ENCODE peak calls at places on chromosomes 4 and X, in five cellular contexts. R is AG04450; K is heart left ventricle; N is right lobe of liver; E is CD4-positive, CD25-positive, alpha-beta regulatory T cell. X is an unnamed sample.
A peak's percentile ranks its signal among the peaks of the same experiment; 100 is the strongest.

GRCh38 chrX:55342533-55343501 is 78.1 kb upstream of the PAGE3 start:
- DNase-seq in R (no peak), K (no peak), N (no peak), E (peak; percentile 30), X (no peak)

GRCh38 chr4:101157415-101158135 is 189.8 kb downstream of the PPP3CA start:
- DNase-seq in R (no peak), K (no peak), N (no peak), E (no peak), X (no peak)

GRCh38 chr4:128623508-128624215 is 185.8 kb upstream of the JADE1 start:
- DNase-seq in R (no peak), K (no peak), N (no peak), E (no peak), X (no peak)

GRCh38 chr4:48570646-48571220 is 80.7 kb downstream of the ZAR1 start:
- DNase-seq in R (peak; percentile 7), K (no peak), N (no peak), E (no peak), X (no peak)

GRCh38 chrX:40176256-40176978 is 78.7 kb upstream of the BCOR start:
- DNase-seq in R (no peak), K (peak; percentile 81), N (peak; percentile 82), E (peak; percentile 82), X (peak; percentile 68)

GRCh38 chr4:87058272-87059073 is 123.7 kb downstream of the AFF1 start:
- DNase-seq in R (no peak), K (no peak), N (no peak), E (no peak), X (no peak)

GRCh38 chr4:77240469-77241066 is 83.6 kb downstream of the CCNG2 start:
- DNase-seq in R (no peak), K (peak; percentile 44), N (peak; percentile 64), E (peak; percentile 25), X (peak; percentile 26)

GRCh38 chr4:148261861-148262260 is 180.4 kb downstream of the NR3C2 start:
- DNase-seq in R (no peak), K (no peak), N (no peak), E (no peak), X (no peak)

GRCh38 chr4:76199664-76200211 is 13.9 kb downstream of the SCARB2 start:
- DNase-seq in R (no peak), K (no peak), N (no peak), E (no peak), X (peak; percentile 15)

GRCh38 chr4:182246401-182247205 is 3.4 kb downstream of the TENM3 start:
- DNase-seq in R (no peak), K (no peak), N (no peak), E (no peak), X (no peak)

GRCh38 chr4:113809313-113809712 is 47.8 kb upstream of the CAMK2D start:
- DNase-seq in R (no peak), K (peak; percentile 15), N (no peak), E (no peak), X (no peak)

GRCh38 chrX:148049441-148049840 is 68.3 kb downstream of the FMR1NB start:
- DNase-seq in R (no peak), K (no peak), N (no peak), E (peak; percentile 35), X (no peak)

GRCh38 chrX:276588-277171 is 4.5 kb upstream of the PLCXD1 start:
- DNase-seq in R (no peak), K (peak; percentile 12), N (peak; percentile 63), E (no peak), X (no peak)

GRCh38 chr4:1500231-1500965 is 94.2 kb upstream of the NKX1-1 start:
- DNase-seq in R (no peak), K (no peak), N (peak; percentile 30), E (no peak), X (no peak)

GRCh38 chr4:147332101-147332500 is 148.8 kb upstream of the EDNRA start:
- DNase-seq in R (no peak), K (peak; percentile 12), N (no peak), E (no peak), X (no peak)

GRCh38 chrX:49273181-49273727 is 3.7 kb downstream of the PPP1R3F start:
- DNase-seq in R (no peak), K (no peak), N (no peak), E (peak; percentile 80), X (no peak)

GRCh38 chrX:123202523-123202922 is 18.4 kb downstream of the GRIA3 start:
- DNase-seq in R (no peak), K (no peak), N (no peak), E (no peak), X (no peak)

GRCh38 chr4:111641813-111642579 is 503.3 kb upstream of the FAM241A start:
- DNase-seq in R (peak; percentile 64), K (peak; percentile 14), N (peak; percentile 67), E (no peak), X (no peak)

GRCh38 chr4:126192506-126192905 is 877.8 kb downstream of the FAT4 start:
- DNase-seq in R (no peak), K (no peak), N (no peak), E (no peak), X (no peak)

GRCh38 chr4:49032440-49033161 is 46.5 kb downstream of the CWH43 start:
- DNase-seq in R (no peak), K (no peak), N (no peak), E (no peak), X (no peak)

DNA sequence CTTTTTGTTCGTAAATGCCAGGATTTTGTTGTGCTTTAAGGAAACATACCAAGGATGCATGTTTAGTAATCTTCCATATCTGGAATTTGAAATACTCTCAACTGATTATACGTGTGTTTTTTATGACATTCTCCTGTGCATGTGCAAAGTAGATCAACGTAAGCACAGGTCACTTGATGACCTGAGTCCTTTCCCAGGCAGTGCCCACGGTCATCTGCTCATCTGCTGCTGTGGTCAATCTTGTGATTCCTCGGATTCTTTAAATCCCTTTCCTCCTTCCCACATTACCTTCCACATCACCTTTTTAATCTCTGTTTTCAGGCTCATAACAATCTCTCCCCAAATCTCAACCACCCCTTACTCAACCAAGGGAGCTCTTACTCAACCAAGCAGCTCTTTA is 104.1 kb downstream of the RASL11B start:
- DNase-seq in R (no peak), K (no peak), N (no peak), E (no peak), X (no peak)
- H3K27ac ChIP-seq in R (no peak overlapping the region), K (no peak overlapping the region), N (no peak overlapping the region), E (no peak overlapping the region), X (no peak overlapping the region)

DNA sequence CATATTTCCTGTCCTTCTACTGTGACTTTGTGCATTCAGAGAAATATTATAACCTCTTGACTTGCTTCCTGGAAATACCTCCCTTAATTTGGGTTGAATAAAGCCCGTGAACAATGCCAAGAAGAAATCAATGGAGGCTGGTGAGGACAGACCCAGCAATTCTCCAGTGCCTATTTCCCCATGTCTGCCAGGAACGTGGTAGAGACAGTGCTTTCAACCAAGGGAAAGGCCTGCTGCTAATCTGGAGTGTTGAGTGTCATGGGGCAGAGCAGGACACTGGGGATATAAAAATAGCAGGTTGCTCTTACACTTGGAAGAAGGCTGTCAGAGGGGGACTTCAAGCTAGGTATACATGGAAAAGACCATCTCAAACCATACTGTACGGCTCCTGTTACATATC is 19.9 kb downstream of the TSC22D3 start:
- DNase-seq in R (no peak), K (no peak), N (no peak), E (no peak), X (no peak)
- H3K27ac ChIP-seq in R (no peak overlapping the region), K (peak overlapping the region; percentile 81), N (no peak overlapping the region), E (no peak overlapping the region), X (no peak overlapping the region)

GRCh38 chr4:88822034-88822433 is 124.4 kb upstream of the NAP1L5 start:
- DNase-seq in R (no peak), K (no peak), N (no peak), E (no peak), X (no peak)

GRCh38 chr4:88817740-88818139 is 120.1 kb upstream of the NAP1L5 start:
- DNase-seq in R (no peak), K (no peak), N (no peak), E (no peak), X (no peak)

GRCh38 chr4:88820723-88821368 is 123.2 kb upstream of the NAP1L5 start:
- DNase-seq in R (no peak), K (no peak), N (no peak), E (no peak), X (no peak)

GRCh38 chr4:88823058-88823919 is 125.7 kb upstream of the NAP1L5 start:
- DNase-seq in R (peak; percentile 90), K (peak; percentile 92), N (peak; percentile 91), E (peak; percentile 83), X (peak; percentile 61)

DNA sequence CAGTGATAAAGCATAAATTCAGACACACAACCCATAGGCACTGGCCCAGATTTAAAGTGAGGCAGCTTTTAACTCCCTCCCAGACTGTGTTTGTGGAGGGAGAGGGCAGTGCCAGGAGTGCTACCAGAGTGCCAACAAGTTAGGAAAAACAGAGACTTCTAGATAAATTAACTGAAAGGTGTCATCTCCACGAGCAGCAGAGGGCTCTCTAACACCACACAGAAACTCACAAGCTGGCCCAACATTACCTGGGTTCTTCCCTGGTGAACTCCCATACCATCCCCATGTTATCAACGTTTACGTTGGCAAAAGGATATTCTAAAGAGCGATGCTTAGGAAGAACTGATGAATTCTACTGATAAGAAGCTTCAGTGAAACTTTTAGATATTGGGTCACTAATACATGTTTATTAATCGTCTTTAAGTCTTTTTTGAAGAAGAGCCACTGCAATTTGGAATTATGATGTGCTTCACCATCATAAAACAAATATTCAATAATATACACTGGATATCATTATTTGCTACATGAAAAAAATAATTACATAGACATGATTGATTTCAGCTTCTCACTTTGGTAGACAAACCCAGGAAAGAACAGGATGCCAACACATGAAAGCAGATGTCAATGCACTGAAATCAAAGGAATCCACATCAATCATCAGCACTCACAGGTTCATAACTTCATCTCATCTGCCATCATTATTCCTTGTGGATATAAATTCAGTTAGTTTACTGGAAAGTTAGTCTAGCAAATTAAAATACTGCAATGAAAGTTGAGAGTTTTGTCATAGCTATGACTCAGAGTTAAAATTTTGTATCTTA is 121.2 kb upstream of the NAP1L5 start:
- DNase-seq in R (peak; percentile 20), K (peak; percentile 25), N (peak; percentile 66), E (peak; percentile 52), X (peak; percentile 16)
- H3K27ac ChIP-seq in R (no peak overlapping the region), K (no peak overlapping the region), N (no peak overlapping the region), E (peak overlapping the region; percentile 53), X (no peak overlapping the region)

GRCh38 chrX:28888421-28888820 is 301.2 kb downstream of the IL1RAPL1 start:
- DNase-seq in R (no peak), K (no peak), N (no peak), E (no peak), X (no peak)

GRCh38 chrX:28889691-28890090 is 302.4 kb downstream of the IL1RAPL1 start:
- DNase-seq in R (no peak), K (no peak), N (no peak), E (no peak), X (no peak)

GRCh38 chrX:28880136-28880535 is 292.9 kb downstream of the IL1RAPL1 start:
- DNase-seq in R (no peak), K (no peak), N (no peak), E (no peak), X (no peak)

DNA sequence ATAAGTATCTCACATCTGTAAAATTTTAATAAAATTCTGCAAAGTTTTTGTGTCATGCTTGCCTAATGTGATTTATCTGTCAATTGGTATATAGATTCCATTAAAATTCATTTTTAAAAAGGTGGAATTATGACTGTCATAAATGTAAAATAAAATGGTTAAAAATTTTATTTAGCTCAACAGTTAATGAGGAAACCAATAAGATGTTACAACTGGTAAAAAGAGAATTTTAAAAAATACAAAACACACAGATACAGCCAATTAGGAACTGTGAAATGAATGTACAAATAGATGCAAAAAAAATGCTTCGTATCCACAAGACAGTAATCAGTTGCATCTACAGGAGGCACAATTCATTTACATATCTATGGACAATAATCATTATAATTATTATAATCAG is 297.6 kb downstream of the IL1RAPL1 start:
- DNase-seq in R (no peak), K (no peak), N (no peak), E (no peak), X (no peak)
- H3K27ac ChIP-seq in R (no peak overlapping the region), K (no peak overlapping the region), N (no peak overlapping the region), E (no peak overlapping the region), X (no peak overlapping the region)